ENCODE peak calls at places on chromosomes 3 and 15, in ten cellular contexts. J is epithelial cell of esophagus; L is lower lobe of right lung; B is mammary epithelial cell; Z is CD8-positive, alpha-beta T cell; K is H9; F is body of pancreas; C is astrocyte of the spinal cord; V is GM10248; T is pancreas. G is an unnamed sample.

GRCh38 chr3:185677146-185677829 is 91.2 kb downstream of the SENP2 start:
- DNase-seq in J (peak), L (no peak), B (peak), Z (no peak), K (no peak), F (peak), C (peak), V (peak), T (no peak), G (no peak)

GRCh38 chr3:24264748-24265158 is 229.9 kb downstream of the THRB start:
- DNase-seq in J (peak), L (no peak), B (peak), Z (no peak), K (no peak), F (peak), C (peak), V (peak), T (no peak), G (no peak)

GRCh38 chr3:32239638-32240550 is 1.4 kb downstream of the CMTM8 start:
- DNase-seq in J (peak), L (no peak), B (no peak), Z (peak), K (peak), F (peak), C (peak), V (peak), T (peak), G (no peak)

GRCh38 chr3:33174711-33175409 is 43.8 kb downstream of the SUSD5 start:
- DNase-seq in J (no peak), L (no peak), B (no peak), Z (no peak), K (no peak), F (no peak), C (peak), V (no peak), T (no peak), G (no peak)

GRCh38 chr15:31814082-31814481 is 216.2 kb upstream of the CHRNA7 start:
- DNase-seq in J (no peak), L (no peak), B (no peak), Z (no peak), K (no peak), F (no peak), C (no peak), V (no peak), T (no peak), G (no peak)

GRCh38 chr3:50575372-50575771 is 6.0 kb downstream of the HEMK1 start:
- DNase-seq in J (peak), L (no peak), B (peak), Z (no peak), K (no peak), F (no peak), C (no peak), V (no peak), T (no peak), G (no peak)

GRCh38 chr15:68056097-68056865 is 2.2 kb downstream of the PIAS1 start:
- DNase-seq in J (no peak), L (no peak), B (no peak), Z (no peak), K (no peak), F (no peak), C (no peak), V (no peak), T (no peak), G (no peak)

GRCh38 chr3:75042941-75043340 is 428.5 kb upstream of the CNTN3 start:
- DNase-seq in J (peak), L (no peak), B (no peak), Z (no peak), K (peak), F (no peak), C (no peak), V (no peak), T (no peak), G (no peak)

GRCh38 chr15:101024111-101024695 is 105.0 kb downstream of the LRRK1 start:
- DNase-seq in J (no peak), L (no peak), B (no peak), Z (peak), K (peak), F (no peak), C (peak), V (no peak), T (no peak), G (no peak)

GRCh38 chr15:52338891-52339290 is 43.3 kb upstream of the MYO5C start:
- DNase-seq in J (no peak), L (no peak), B (no peak), Z (no peak), K (no peak), F (no peak), C (no peak), V (no peak), T (no peak), G (no peak)

GRCh38 chr15:52334491-52335160 is 39.0 kb upstream of the MYO5C start:
- DNase-seq in J (peak), L (no peak), B (peak), Z (no peak), K (no peak), F (no peak), C (no peak), V (no peak), T (no peak), G (no peak)

GRCh38 chr15:52337198-52337853 is 41.7 kb upstream of the MYO5C start:
- DNase-seq in J (peak), L (no peak), B (peak), Z (no peak), K (no peak), F (no peak), C (peak), V (no peak), T (no peak), G (no peak)

GRCh38 chr15:52337961-52338535 is 42.4 kb upstream of the MYO5C start:
- DNase-seq in J (no peak), L (no peak), B (no peak), Z (no peak), K (no peak), F (no peak), C (no peak), V (no peak), T (no peak), G (no peak)

GRCh38 chr15:52336530-52336929 is 40.9 kb upstream of the MYO5C start:
- DNase-seq in J (no peak), L (no peak), B (no peak), Z (no peak), K (no peak), F (peak), C (no peak), V (no peak), T (no peak), G (no peak)
- TF ChIP-seq CTCF in J (peak), L (no peak), B (no peak), Z (no peak), K (peak), F (peak), C (no peak), V (no peak), T (no peak), G (no peak)

DNA sequence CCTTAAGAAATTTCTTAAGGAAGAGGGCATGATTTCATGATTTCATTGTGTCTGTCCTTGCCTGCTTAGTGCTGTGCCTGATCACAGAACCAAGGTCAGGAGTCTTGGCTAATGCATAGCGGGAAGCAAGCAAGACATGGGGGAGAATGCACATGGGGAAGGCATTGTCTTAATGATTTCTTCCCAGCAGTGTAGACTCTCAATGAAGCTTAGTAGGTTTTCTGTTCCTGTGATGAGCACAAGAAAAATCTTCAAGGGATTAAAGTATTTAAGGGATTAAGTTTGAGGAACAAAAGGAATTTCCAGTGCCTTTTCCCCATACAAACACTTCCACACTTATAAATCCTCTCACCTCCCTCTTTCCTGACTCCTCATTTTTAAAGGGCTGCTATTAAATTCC is 46.9 kb upstream of the SEMA6D start:
- DNase-seq in J (no peak), L (no peak), B (no peak), Z (no peak), K (no peak), F (no peak), C (no peak), V (no peak), T (no peak), G (no peak)
- TF ChIP-seq CTCF in J (no peak), L (no peak), B (no peak), Z (no peak), K (no peak), F (no peak), C (no peak), V (no peak), T (no peak), G (no peak)

GRCh38 chr15:74210729-74211128 is 8.1 kb upstream of the STRA6 start:
- DNase-seq in J (no peak), L (no peak), B (no peak), Z (no peak), K (no peak), F (no peak), C (no peak), V (no peak), T (no peak), G (no peak)

GRCh38 chr15:74211656-74212055 is 9.1 kb upstream of the STRA6 start:
- DNase-seq in J (no peak), L (no peak), B (no peak), Z (no peak), K (no peak), F (no peak), C (no peak), V (no peak), T (no peak), G (no peak)

GRCh38 chr15:74208901-74209559 is 6.4 kb upstream of the STRA6 start:
- DNase-seq in J (no peak), L (no peak), B (no peak), Z (no peak), K (peak), F (no peak), C (peak), V (no peak), T (no peak), G (no peak)

GRCh38 chr15:74209560-74209958 is 7.0 kb upstream of the STRA6 start:
- DNase-seq in J (no peak), L (no peak), B (no peak), Z (no peak), K (peak), F (no peak), C (no peak), V (no peak), T (no peak), G (no peak)

DNA sequence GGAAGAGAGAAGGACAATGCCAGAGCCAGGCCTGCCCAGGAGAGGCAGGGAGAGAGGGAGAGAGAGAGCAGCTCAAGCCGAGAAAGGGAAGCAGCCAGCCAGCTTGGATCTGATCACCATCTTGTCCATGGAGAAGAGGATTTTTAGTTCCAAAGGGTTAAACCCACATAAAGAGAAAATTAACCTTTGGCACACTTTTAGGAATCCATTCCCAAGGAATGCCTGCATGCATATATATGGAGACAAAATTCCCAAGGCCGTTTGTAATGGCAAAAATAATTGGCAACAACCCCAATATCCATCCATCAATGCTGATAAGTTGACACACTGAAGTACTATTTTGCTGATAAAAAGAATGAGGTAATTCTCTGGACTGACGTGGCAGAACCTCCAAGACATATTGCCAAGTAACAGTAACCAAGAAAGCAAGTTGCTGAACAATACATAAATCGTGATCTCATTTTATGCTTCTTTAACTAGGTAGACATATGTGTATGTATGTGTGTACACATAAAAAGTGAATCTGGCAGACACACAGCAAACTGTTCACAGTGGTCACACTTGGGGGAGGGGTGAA is 7.5 kb upstream of the STRA6 start:
- DNase-seq in J (peak), L (no peak), B (no peak), Z (no peak), K (no peak), F (no peak), C (peak), V (no peak), T (no peak), G (no peak)
- TF ChIP-seq CTCF in J (no peak), L (no peak), B (no peak), Z (no peak), K (no peak), F (no peak), C (no peak), V (no peak), T (no peak), G (no peak)

GRCh38 chr3:54843352-54843751 is 84.5 kb downstream of the LRTM1 start:
- DNase-seq in J (no peak), L (no peak), B (no peak), Z (no peak), K (no peak), F (no peak), C (no peak), V (no peak), T (no peak), G (no peak)
- TF ChIP-seq CTCF in J (no peak), L (no peak), B (no peak), Z (no peak), K (no peak), F (no peak), C (no peak), V (no peak), T (no peak), G (no peak)

DNA sequence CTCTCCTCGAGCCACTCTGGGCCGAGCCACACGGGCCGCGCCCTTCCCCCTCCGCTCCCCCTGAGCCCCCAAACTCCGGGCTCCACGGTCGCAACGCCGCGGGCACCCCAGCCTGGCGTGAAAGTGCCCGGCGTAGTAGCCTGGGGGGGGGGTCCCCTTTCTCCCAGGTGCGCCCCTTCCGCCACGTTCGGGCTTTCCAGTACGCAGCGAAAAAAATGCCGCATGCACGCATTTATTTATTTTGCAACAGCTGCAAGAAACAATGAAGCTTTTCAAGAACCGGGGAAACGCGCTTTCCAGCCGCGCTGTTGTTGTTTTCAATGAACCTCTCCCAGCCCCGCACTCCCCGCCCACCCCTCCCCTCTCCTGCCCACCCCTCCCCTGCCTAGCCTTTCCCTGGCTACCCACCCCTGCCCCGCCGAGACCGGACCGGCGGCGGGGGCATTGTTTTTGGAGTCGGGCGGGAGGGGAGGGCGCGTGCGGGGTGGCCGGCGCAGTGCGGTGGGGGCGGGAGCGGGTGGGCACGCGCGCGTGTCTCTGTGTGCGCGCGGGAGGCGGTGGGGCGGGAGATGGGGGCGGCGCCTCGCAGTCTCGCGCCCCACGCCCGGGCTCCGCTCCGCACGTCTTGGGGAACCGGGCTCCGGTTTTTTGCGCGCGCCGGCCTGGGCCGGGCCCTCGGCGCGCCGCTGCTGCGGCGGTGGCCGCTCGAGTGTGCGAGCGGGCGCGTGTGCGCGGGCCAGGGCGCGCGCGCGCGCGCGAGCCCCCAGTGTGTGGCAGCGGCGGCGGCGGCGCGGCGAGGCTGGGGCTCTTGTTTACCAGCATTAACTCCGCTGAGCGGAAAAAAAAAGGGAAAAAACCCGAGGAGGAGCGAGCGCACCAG is at the start of gene IGF1R:
- DNase-seq in J (peak), L (peak), B (peak), Z (peak), K (peak), F (peak), C (peak), V (peak), T (peak), G (peak)
- TF ChIP-seq CTCF in J (peak), L (no peak), B (no peak), Z (no peak), K (no peak), F (peak), C (no peak), V (no peak), T (no peak), G (no peak)

GRCh38 chr3:140557476-140557875 is 120.4 kb upstream of the TRIM42 start:
- DNase-seq in J (no peak), L (no peak), B (no peak), Z (no peak), K (no peak), F (no peak), C (no peak), V (no peak), T (no peak), G (no peak)

GRCh38 chr3:140552898-140553297 is 125.0 kb upstream of the TRIM42 start:
- DNase-seq in J (peak), L (no peak), B (peak), Z (no peak), K (no peak), F (no peak), C (no peak), V (no peak), T (no peak), G (no peak)

GRCh38 chr3:140553591-140553990 is 124.3 kb upstream of the TRIM42 start:
- DNase-seq in J (no peak), L (no peak), B (no peak), Z (no peak), K (peak), F (no peak), C (no peak), V (no peak), T (no peak), G (no peak)

GRCh38 chr3:140555666-140556065 is 122.2 kb upstream of the TRIM42 start:
- DNase-seq in J (no peak), L (no peak), B (no peak), Z (no peak), K (no peak), F (no peak), C (no peak), V (no peak), T (no peak), G (no peak)

GRCh38 chr3:140552403-140552802 is 125.5 kb upstream of the TRIM42 start:
- DNase-seq in J (peak), L (no peak), B (no peak), Z (no peak), K (no peak), F (no peak), C (no peak), V (no peak), T (no peak), G (no peak)
- TF ChIP-seq CTCF in J (peak), L (no peak), B (no peak), Z (no peak), K (peak), F (no peak), C (no peak), V (no peak), T (no peak), G (no peak)

GRCh38 chr3:170485294-170485693 is 66.6 kb downstream of the CLDN11 start:
- DNase-seq in J (no peak), L (no peak), B (no peak), Z (no peak), K (no peak), F (no peak), C (no peak), V (no peak), T (no peak), G (no peak)

GRCh38 chr3:170482199-170482598 is 63.5 kb downstream of the CLDN11 start:
- DNase-seq in J (peak), L (no peak), B (no peak), Z (no peak), K (no peak), F (no peak), C (no peak), V (no peak), T (no peak), G (no peak)

GRCh38 chr3:170484869-170485268 is 66.2 kb downstream of the CLDN11 start:
- DNase-seq in J (no peak), L (no peak), B (no peak), Z (no peak), K (no peak), F (no peak), C (no peak), V (no peak), T (no peak), G (no peak)

GRCh38 chr3:170485696-170486095 is 67.0 kb downstream of the CLDN11 start:
- DNase-seq in J (no peak), L (no peak), B (no peak), Z (no peak), K (no peak), F (no peak), C (no peak), V (no peak), T (no peak), G (no peak)

DNA sequence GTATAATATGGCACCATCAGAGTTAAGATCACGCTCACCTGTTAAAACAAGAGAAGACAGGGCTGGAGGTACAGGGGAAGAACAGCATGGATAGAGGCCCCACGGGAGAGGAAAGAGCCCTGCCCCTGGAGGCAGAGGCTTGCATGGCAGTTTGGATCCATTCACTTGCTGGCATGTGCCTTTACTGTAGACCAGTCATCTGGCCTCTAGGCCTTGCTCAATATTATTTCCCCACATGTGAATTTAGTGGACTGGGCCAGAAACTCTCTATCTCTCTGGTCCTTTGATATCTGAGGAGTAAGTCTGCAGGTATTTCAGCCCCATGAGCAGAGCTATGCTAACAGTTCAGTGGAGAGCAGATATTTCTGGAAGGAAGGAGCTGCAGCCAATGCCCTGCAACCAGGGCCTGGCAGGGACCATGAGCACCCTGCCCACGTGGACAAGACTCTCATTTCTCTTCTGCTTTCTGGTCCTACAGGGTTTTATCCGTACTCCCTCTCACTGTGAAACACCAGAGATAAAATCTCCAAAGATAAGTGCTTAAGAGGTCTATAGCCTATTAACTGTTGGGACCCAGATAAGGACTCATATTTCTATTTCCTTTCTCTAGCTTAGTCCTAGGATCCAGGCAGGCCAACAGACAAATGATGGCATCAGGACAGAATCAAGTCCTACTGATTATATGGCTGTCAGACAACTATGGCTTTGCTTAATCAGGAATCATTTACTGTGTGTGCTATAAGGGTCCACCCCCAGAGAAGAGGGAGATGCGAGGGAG is 65.0 kb downstream of the CLDN11 start:
- DNase-seq in J (peak), L (no peak), B (no peak), Z (no peak), K (peak), F (no peak), C (no peak), V (no peak), T (no peak), G (no peak)
- TF ChIP-seq CTCF in J (peak), L (no peak), B (no peak), Z (no peak), K (peak), F (no peak), C (peak), V (no peak), T (no peak), G (no peak)

GRCh38 chr15:52254331-52254730 is 41.3 kb downstream of the MYO5C start:
- DNase-seq in J (no peak), L (no peak), B (no peak), Z (no peak), K (no peak), F (no peak), C (no peak), V (no peak), T (no peak), G (no peak)
- TF ChIP-seq CTCF in J (no peak), L (no peak), B (no peak), Z (no peak), K (peak), F (no peak), C (no peak), V (peak), T (no peak), G (no peak)

DNA sequence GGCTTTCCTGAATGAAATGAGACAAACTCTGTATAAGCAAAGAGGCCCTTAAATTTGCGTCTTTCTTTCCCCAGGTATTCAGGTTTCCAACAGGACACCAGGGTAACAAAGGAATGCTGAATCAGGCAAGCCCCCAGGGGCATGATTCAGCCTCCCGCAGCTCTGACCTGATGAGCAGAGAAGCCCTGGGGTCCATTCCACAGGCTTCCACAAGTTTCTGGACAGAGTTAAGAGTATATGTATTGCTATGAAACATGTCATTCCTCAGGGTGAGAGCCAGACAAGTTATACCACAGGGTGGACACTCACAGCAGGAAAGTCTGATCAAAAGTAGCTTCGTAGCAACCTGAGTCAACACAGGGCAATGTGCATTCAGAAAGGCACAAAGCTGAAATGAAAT is 68.1 kb upstream of the CTNNB1 start:
- DNase-seq in J (peak), L (no peak), B (peak), Z (no peak), K (peak), F (no peak), C (peak), V (no peak), T (no peak), G (no peak)
- TF ChIP-seq CTCF in J (no peak), L (no peak), B (no peak), Z (no peak), K (no peak), F (no peak), C (no peak), V (no peak), T (no peak), G (no peak)

G was measured in activated B cell treated with CpG ODN at 0.5 μM for 24 hours.